ENCODE peak calls at places on chromosomes 7 and 10, in six cellular contexts. U, W, B, L, F and Q are unnamed samples.

GRCh38 chr7:949021-949934 is 5.2 kb downstream of the ADAP1 start:
- ATAC-seq in F (no peak), B (no peak), L (no peak), U (no peak), W (no peak), Q (no peak)

GRCh38 chr10:6518791-6519430 is 61.2 kb downstream of the PRKCQ start:
- ATAC-seq in U (no peak), B (no peak), L (no peak), F (peak), W (no peak), Q (no peak)

GRCh38 chr7:770336-770735 is 43.3 kb upstream of the PRKAR1B start:
- ATAC-seq in F (no peak), W (no peak), L (no peak), B (no peak), U (no peak), Q (no peak)

GRCh38 chr10:15262036-15262713 is 93.7 kb upstream of the NMT2 start:
- ATAC-seq in W (no peak), U (peak), B (peak), L (peak), F (peak), Q (no peak)

GRCh38 chr10:74589226-74589673 is 237.2 kb upstream of the KAT6B start:
- ATAC-seq in W (peak), B (peak), F (peak), L (peak), U (no peak), Q (peak)

GRCh38 chr10:124626759-124627380 is 117.3 kb downstream of the FAM53B start:
- ATAC-seq in F (peak), U (no peak), L (peak), B (no peak), W (no peak), Q (peak)

GRCh38 chr10:6228647-6229046 is 25.9 kb downstream of the PFKFB3 start:
- ATAC-seq in F (no peak), B (peak), W (no peak), L (no peak), U (no peak), Q (peak)

GRCh38 chr7:159061674-159062212 is 82.9 kb downstream of the VIPR2 start:
- ATAC-seq in W (no peak), U (no peak), L (no peak), B (no peak), F (no peak), Q (no peak)

GRCh38 chr7:28263622-28264266 is 83.1 kb upstream of the JAZF1 start:
- ATAC-seq in W (no peak), B (no peak), U (no peak), F (no peak), L (peak), Q (no peak)

GRCh38 chr10:128173383-128173782 is 47.2 kb upstream of the MKI67 start:
- ATAC-seq in F (no peak), L (no peak), B (no peak), W (no peak), U (no peak), Q (no peak)

GRCh38 chr10:44706745-44707144 is 204.4 kb upstream of the TMEM72 start:
- ATAC-seq in L (no peak), U (no peak), F (no peak), B (no peak), W (no peak), Q (no peak)

GRCh38 chr10:116408716-116409115 is 18.9 kb upstream of the PNLIPRP3 start:
- ATAC-seq in L (no peak), B (no peak), F (no peak), U (no peak), W (no peak), Q (no peak)

GRCh38 chr7:47377741-47378140 is 204.2 kb downstream of the TNS3 start:
- ATAC-seq in W (no peak), U (no peak), B (no peak), F (no peak), L (no peak), Q (peak)

GRCh38 chr7:30046127-30046774 is 18.0 kb downstream of the PLEKHA8 start:
- ATAC-seq in B (no peak), W (peak), F (no peak), L (no peak), U (no peak), Q (no peak)

GRCh38 chr10:44993226-44993921 is 7.3 kb upstream of the ZNF22 start:
- ATAC-seq in B (no peak), U (no peak), F (no peak), L (no peak), W (no peak), Q (no peak)

GRCh38 chr10:53572799-53573198 is 800.2 kb upstream of the MBL2 start:
- ATAC-seq in F (no peak), L (no peak), B (no peak), U (no peak), W (no peak), Q (no peak)

GRCh38 chr10:44195120-44196007 is 189.5 kb downstream of the CXCL12 start:
- ATAC-seq in F (no peak), U (peak), W (peak), L (peak), B (peak), Q (peak)

GRCh38 chr7:1744296-1745017 is 74.4 kb downstream of the ELFN1 start:
- ATAC-seq in B (no peak), U (no peak), F (no peak), L (no peak), W (no peak), Q (no peak)

GRCh38 chr7:99642099-99642498 is 25.4 kb downstream of the ZSCAN25 start:
- ATAC-seq in F (no peak), L (no peak), U (no peak), B (no peak), W (no peak), Q (no peak)

GRCh38 chr7:157643525-157643970 is 306.7 kb downstream of the DNAJB6 start:
- ATAC-seq in F (no peak), U (no peak), L (no peak), W (no peak), B (no peak), Q (no peak)

GRCh38 chr10:60206735-60207134 is 182.9 kb downstream of the ANK3 start:
- ATAC-seq in B (no peak), W (peak), L (peak), F (no peak), U (no peak), Q (no peak)

GRCh38 chr10:61456095-61456789 is 3.1 kb upstream of the TMEM26 start:
- ATAC-seq in L (no peak), U (peak), W (no peak), F (no peak), B (no peak), Q (no peak)

GRCh38 chr10:11931038-11931437 is 107.9 kb downstream of the PROSER2 start:
- ATAC-seq in L (no peak), U (no peak), F (no peak), B (no peak), W (no peak), Q (no peak)